ENCODE peak calls at places on chromosomes 5 and 9, in nine cellular contexts. E is upper lobe of right lung, G is PC-3, I is cardiac fibroblast, Q is epithelial cell of esophagus, A is brain microvascular endothelial cell, C is left ventricle myocardium inferior, U is heart left ventricle, L is BE2C. D is an unnamed sample.

GRCh38 chr5:87755378-87755777 is 342.6 kb upstream of the CCNH start:
- DNase-seq in E (no peak), G (no peak), Q (no peak), A (no peak), L (no peak), U (no peak), I (no peak), C (no peak), D (no peak)

GRCh38 chr5:34891981-34892380 is 23.3 kb downstream of the RAD1 start:
- DNase-seq in Q (no peak), C (no peak), E (no peak), G (no peak), U (peak), L (no peak), A (peak), I (peak), D (peak)

GRCh38 chr5:135729582-135729879 is 104.9 kb upstream of the SLC25A48 start:
- DNase-seq in Q (peak), C (no peak), L (no peak), A (no peak), E (no peak), G (peak), I (no peak), U (no peak), D (no peak)

GRCh38 chr5:135025730-135026644 is 8.0 kb downstream of the PITX1 start:
- DNase-seq in Q (no peak), E (no peak), L (no peak), G (no peak), I (no peak), U (no peak), C (peak), A (no peak), D (no peak)

GRCh38 chr9:89915187-89915586 is 310.4 kb downstream of the GADD45G start:
- DNase-seq in L (no peak), U (no peak), G (no peak), Q (no peak), I (no peak), E (no peak), A (no peak), C (no peak), D (no peak)

GRCh38 chr5:121867403-121867802 is 15.7 kb downstream of the FTMT start:
- DNase-seq in G (no peak), A (no peak), Q (peak), L (no peak), C (no peak), E (no peak), U (no peak), I (no peak), D (no peak)

GRCh38 chr9:36317766-36318165 is 59.5 kb upstream of the GNE start:
- DNase-seq in A (no peak), U (peak), L (no peak), E (no peak), Q (peak), C (peak), I (no peak), G (peak), D (no peak)

GRCh38 chr5:93596310-93596675 is 13.3 kb downstream of the NR2F1 start:
- DNase-seq in A (no peak), Q (no peak), E (no peak), L (no peak), C (no peak), G (no peak), U (no peak), I (no peak), D (no peak)

GRCh38 chr9:136671646-136672430 is 9.1 kb downstream of the EGFL7 start:
- DNase-seq in U (peak), I (no peak), C (no peak), Q (no peak), L (peak), A (no peak), G (peak), E (no peak), D (no peak)

GRCh38 chr5:134568761-134569725 is 43.6 kb downstream of the JADE2 start:
- DNase-seq in U (peak), L (peak), C (peak), I (peak), Q (no peak), A (no peak), E (peak), G (peak), D (no peak)

GRCh38 chr9:136713555-136713949 is 1.2 kb downstream of the DIPK1B start:
- DNase-seq in U (peak), A (no peak), L (peak), I (peak), Q (no peak), C (no peak), E (no peak), G (no peak), D (no peak)

GRCh38 chr5:135195267-135195603 is 161.2 kb upstream of the PITX1 start:
- DNase-seq in Q (no peak), E (no peak), G (no peak), U (no peak), A (no peak), L (no peak), C (no peak), I (peak), D (no peak)

GRCh38 chr9:306907-307306 is 92.2 kb downstream of the DOCK8 start:
- DNase-seq in U (no peak), G (peak), Q (peak), C (no peak), A (no peak), E (no peak), L (no peak), I (no peak), D (no peak)

GRCh38 chr9:133715866-133716563 is 22.1 kb downstream of the SARDH start:
- DNase-seq in Q (no peak), E (peak), G (no peak), C (no peak), L (peak), I (peak), U (peak), A (peak), D (no peak)
- TF ChIP-seq CTCF in Q (peak), E (peak), G (peak), C (peak), L (peak), I (peak), U (peak), A (peak), D (peak)

GRCh38 chr9:132546148-132547051 is 36.0 kb upstream of the BARHL1 start:
- DNase-seq in A (peak), Q (no peak), U (peak), L (peak), E (no peak), I (peak), C (peak), G (no peak), D (no peak)
- H3K4me3 ChIP-seq in A (peak), Q (no peak), U (peak), L (peak), E (no peak), I (no peak), C (peak), G (no peak), D (no peak)

DNA sequence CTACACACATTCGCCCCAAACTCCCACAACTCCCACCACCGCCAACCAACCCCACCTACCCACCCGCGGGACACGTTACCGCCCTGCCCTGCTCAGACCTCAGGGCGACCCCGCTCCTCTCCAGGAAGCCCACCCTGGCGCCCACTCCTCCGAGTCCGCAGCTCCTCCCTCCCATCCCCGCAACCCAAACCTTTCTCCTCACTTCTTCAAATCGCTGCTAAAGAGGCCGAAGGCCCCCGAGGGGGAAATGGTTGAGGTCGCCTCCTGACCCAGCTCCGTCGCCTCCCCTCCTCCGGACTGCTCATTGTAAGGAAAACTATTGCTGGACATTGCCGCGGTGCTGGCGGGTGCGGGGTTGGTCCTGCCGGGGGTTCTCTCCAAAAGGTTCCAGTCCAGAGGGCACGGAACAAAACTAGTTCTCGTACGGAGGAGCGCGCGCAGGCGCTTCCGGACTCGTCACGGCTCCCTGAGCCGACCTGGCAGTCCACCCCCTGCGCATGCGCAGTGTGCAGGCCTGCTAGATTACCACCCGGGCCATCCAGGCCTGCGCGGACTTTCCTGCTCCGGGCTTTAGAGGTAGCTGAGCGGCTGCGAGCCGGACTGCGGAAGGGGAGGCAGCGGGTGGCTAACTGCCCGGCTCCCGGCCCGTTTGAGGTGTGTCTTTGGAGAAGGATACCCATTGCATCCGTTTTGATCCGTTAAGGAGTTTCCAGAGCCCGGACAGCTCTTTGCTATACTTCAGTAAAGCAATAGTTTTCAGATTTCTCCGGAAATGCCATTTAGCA is at the start of gene AP3B1:
- DNase-seq in U (peak), L (peak), Q (peak), G (peak), C (peak), A (peak), E (peak), I (peak), D (peak)
- TF ChIP-seq CTCF in U (no peak), L (no peak), Q (no peak), G (no peak), C (no peak), A (no peak), E (no peak), I (no peak), D (no peak)

DNA sequence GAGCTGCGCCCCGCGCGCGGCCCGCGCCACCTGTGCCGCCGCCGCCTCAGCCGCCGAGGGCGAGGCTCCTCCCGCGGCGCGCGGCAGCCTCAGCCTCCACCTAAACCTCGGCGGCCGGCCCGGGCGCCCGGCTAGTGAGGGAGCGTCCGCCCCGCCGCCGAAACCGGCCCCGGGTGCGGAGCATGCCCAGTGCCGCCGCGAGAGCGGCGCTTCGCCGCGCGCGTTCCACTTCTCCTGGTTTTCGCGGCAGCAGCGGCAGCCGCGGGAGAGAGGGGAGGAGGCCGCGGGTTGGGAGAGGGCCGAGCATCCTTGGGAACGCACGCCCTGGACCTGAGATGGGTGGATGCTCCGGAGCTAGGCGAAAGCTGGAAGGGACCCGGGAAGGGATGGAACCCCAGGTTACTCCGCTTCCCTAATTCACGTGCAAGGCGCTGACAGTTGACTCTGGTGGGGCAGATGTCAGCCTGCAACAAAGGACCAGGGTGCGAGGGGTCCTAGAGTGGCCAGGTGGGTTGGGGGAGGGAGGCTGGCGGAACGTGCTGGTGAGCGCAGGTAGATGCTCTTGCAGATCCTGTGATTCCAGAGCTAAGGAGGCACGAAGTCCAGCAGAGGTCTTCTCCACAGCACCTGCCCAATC is at the start of gene CTNND2:
- DNase-seq in E (peak), U (peak), C (no peak), A (no peak), G (peak), I (peak), Q (peak), L (peak), D (no peak)
- H3K4me3 ChIP-seq in E (peak), U (peak), C (peak), A (peak), G (peak), I (peak), Q (no peak), L (peak), D (no peak)

DNA sequence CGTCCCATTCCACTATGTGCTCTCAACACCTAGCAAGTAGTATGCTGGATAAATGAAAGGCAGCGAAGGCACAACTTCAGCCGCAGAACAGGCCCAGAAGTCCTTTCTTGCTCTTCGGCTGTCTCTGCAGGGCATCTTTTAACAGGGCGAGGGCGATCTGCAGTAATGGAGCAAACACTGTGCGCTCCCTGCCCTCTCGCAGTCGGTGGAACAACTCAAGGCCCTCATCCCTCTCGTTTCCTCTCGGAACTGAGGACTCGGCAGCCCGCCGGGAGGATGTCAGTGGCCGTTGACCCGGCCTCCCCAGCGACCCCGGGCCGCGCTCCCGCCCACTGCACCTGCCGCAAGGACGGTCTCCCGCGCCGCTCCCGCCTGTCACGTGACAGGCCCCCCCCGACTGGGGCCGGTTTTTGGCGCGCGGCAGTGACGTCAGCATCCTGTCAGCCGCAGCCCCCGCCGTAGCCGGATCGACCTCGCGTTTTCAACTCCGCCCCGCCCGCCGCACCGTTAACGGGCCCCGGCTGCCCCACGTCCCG is 1.1 kb downstream of the ZNF367 start:
- DNase-seq in C (peak), U (peak), E (peak), I (peak), Q (peak), L (peak), G (peak), A (peak), D (no peak)
- TF ChIP-seq CTCF in C (peak), U (peak), E (peak), I (no peak), Q (no peak), L (no peak), G (no peak), A (peak), D (peak)

GRCh38 chr5:107272954-107273353 is 397.8 kb downstream of the EFNA5 start:
- DNase-seq in Q (peak), A (no peak), E (no peak), L (no peak), I (no peak), U (no peak), G (no peak), C (no peak), D (no peak)
- H3K4me3 ChIP-seq in Q (no peak), A (no peak), E (no peak), L (no peak), I (no peak), U (no peak), G (no peak), C (no peak), D (no peak)

DNA sequence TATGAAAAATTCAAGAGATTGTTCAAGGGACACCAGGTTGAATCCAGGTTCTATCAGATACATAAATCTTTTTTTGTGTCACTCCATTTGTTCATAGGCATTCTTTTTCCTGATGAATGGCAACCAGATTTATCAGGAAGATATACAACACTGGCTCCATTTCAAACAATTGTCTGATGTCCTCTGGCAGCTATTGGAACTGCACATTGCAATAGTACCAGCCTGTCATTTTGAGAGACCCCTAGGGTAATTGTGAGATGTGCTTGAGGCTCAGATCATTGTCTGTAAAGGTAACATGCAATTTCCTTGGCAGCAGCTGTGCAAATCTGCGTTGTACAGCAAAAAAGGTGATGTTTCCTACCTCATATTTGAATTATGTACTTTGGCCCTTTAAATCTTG is 25.9 kb downstream of the KCTD16 start:
- DNase-seq in E (no peak), L (no peak), Q (no peak), I (no peak), A (no peak), G (no peak), U (no peak), C (no peak), D (no peak)
- TF ChIP-seq CTCF in E (no peak), L (peak), Q (no peak), I (no peak), A (peak), G (no peak), U (no peak), C (no peak), D (no peak)

DNA sequence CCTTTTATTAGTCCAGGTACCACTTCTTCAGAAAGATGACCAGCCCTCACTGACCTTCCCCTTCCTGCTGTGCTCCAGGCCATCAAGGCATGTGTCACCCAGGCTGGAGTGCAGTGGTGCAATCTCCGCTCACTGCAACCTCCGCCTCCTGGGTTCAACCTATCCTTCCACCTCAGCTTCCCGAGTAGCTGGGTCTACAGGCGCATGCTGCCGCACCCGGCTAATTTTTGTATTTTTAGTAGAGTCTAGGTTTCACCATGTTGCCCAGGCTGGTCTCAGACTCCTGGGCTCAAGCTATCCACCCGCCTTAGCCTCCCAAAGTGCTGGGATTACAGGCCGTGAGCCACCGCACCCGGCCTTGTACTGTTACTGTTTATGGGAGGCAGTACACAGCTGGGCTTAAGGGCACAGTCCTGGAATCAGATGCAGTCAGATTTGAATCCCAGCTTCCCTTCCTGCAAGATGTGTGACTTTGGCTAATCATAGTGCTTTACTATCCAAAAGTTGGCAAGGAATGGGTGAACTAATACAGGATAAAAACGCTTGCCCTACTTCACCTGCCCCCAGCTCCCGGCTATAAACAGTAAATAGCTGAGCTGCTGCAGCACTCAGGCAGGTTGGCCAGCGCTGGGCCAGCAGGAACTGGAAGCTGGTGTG is 483 bp upstream of the EIF4EBP3 start:
- DNase-seq in C (no peak), E (no peak), A (no peak), I (no peak), G (peak), Q (no peak), U (no peak), L (no peak), D (no peak)
- H3K4me3 ChIP-seq in C (peak), E (peak), A (peak), I (no peak), G (no peak), Q (no peak), U (peak), L (peak), D (no peak)

DNA sequence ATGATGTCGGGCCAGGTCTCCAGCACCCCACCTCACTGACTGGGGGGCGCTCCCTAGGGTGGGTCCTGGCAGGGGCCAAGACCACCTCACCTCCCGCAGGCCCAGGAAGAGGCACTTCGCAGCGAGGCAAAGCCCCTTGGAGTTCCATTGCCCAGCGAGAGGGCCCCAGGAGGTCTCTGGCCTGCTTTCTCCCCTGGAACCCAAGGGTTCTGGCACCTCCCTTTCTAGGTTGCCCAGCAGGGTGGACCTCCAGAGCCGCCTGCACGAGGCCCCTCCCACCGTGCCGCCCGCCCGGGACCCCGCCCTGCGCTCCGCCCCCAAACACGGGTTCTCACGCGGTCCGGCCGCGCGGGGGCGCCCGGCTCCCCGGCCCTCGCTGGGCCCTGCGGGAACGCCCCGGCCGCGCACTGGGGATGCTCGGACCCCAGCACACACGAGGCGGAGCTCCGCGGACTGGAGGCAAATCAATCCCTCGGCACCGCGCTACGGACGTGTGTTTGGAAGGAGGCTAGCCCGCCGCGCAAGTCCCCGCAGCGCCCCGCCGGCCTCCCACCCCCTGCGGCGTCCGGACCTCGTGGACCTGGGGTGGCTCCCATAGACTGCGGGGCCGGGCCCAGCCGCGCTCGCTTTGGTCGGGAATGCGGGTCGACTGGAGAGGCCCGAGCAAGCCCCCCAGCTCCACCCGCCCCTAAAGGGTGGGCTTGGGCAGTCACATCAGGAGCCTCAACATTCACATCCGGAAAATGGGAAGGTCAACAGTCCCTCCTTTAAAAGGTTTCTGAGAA is 99.5 kb upstream of the LMX1B start:
- DNase-seq in G (peak), L (peak), A (peak), E (peak), Q (peak), U (peak), I (peak), C (peak), D (no peak)
- TF ChIP-seq CTCF in G (peak), L (peak), A (peak), E (peak), Q (no peak), U (peak), I (no peak), C (peak), D (peak)

D was measured in AG09309.